ENCODE peak calls at places on chromosome 13, in ten cellular contexts. One of them, this sample, is unnamed.
A peak's percentile ranks its signal among the peaks of the same experiment; 100 is the strongest.

GRCh38 chr13:60654405-60654804 is 257.4 kb downstream of the TDRD3 start:
- DNase-seq in A549: peak; percentile 6
- DNase-seq in NCI-H1105 treated with DMSO at 0.1 percent for 48 hours: peak; percentile 47
- DNase-seq in midbrain: peak; percentile 40
- DNase-seq in activated naive CD8-positive, alpha-beta T cell treated with anti-CD3 and anti-CD28 coated beads for 36 hours: no peak
- DNase-seq in glutamatergic neuron: peak; percentile 39
- DNase-seq in stimulated activated CD4-positive, alpha-beta T cell treated with anti-CD3 and anti-CD28 coated beads, Interleukin-2, amount 100 ng/mL, for 24 hours: no peak
- DNase-seq in stimulated activated CD8-positive, alpha-beta memory T cell treated with anti-CD3 and anti-CD28 coated beads, Interleukin-4, amount 100 ng/mL, for 48 hours: no peak
- DNase-seq in heart right ventricle: peak; percentile 25
- DNase-seq in thoracic aorta: no peak
- DNase-seq in this sample: peak; percentile 58

GRCh38 chr13:110442946-110443632 is 118.4 kb downstream of the RAB20 start:
- DNase-seq in heart right ventricle: no peak
- DNase-seq in midbrain: no peak
- DNase-seq in activated naive CD8-positive, alpha-beta T cell treated with anti-CD3 and anti-CD28 coated beads for 36 hours: no peak
- DNase-seq in stimulated activated CD8-positive, alpha-beta memory T cell treated with anti-CD3 and anti-CD28 coated beads, Interleukin-4, amount 100 ng/mL, for 48 hours: no peak
- DNase-seq in A549: no peak
- DNase-seq in glutamatergic neuron: no peak
- DNase-seq in stimulated activated CD4-positive, alpha-beta T cell treated with anti-CD3 and anti-CD28 coated beads, Interleukin-2, amount 100 ng/mL, for 24 hours: no peak
- DNase-seq in NCI-H1105 treated with DMSO at 0.1 percent for 48 hours: no peak
- DNase-seq in thoracic aorta: no peak
- DNase-seq in this sample: no peak

GRCh38 chr13:78168981-78169380 is 250.3 kb upstream of the EDNRB start:
- DNase-seq in activated naive CD8-positive, alpha-beta T cell treated with anti-CD3 and anti-CD28 coated beads for 36 hours: no peak
- DNase-seq in glutamatergic neuron: no peak
- DNase-seq in stimulated activated CD4-positive, alpha-beta T cell treated with anti-CD3 and anti-CD28 coated beads, Interleukin-2, amount 100 ng/mL, for 24 hours: no peak
- DNase-seq in stimulated activated CD8-positive, alpha-beta memory T cell treated with anti-CD3 and anti-CD28 coated beads, Interleukin-4, amount 100 ng/mL, for 48 hours: no peak
- DNase-seq in heart right ventricle: no peak
- DNase-seq in midbrain: no peak
- DNase-seq in A549: no peak
- DNase-seq in NCI-H1105 treated with DMSO at 0.1 percent for 48 hours: no peak
- DNase-seq in thoracic aorta: no peak
- DNase-seq in this sample: no peak

GRCh38 chr13:44908266-44908665 is 81.0 kb downstream of the NUFIP1 start:
- DNase-seq in midbrain: no peak
- DNase-seq in NCI-H1105 treated with DMSO at 0.1 percent for 48 hours: no peak
- DNase-seq in heart right ventricle: no peak
- DNase-seq in stimulated activated CD4-positive, alpha-beta T cell treated with anti-CD3 and anti-CD28 coated beads, Interleukin-2, amount 100 ng/mL, for 24 hours: no peak
- DNase-seq in activated naive CD8-positive, alpha-beta T cell treated with anti-CD3 and anti-CD28 coated beads for 36 hours: no peak
- DNase-seq in thoracic aorta: no peak
- DNase-seq in A549: no peak
- DNase-seq in glutamatergic neuron: no peak
- DNase-seq in stimulated activated CD8-positive, alpha-beta memory T cell treated with anti-CD3 and anti-CD28 coated beads, Interleukin-4, amount 100 ng/mL, for 48 hours: no peak
- DNase-seq in this sample: no peak

GRCh38 chr13:21979156-21979819 is 308.4 kb downstream of the FGF9 start:
- DNase-seq in activated naive CD8-positive, alpha-beta T cell treated with anti-CD3 and anti-CD28 coated beads for 36 hours: no peak
- DNase-seq in thoracic aorta: no peak
- DNase-seq in NCI-H1105 treated with DMSO at 0.1 percent for 48 hours: no peak
- DNase-seq in stimulated activated CD4-positive, alpha-beta T cell treated with anti-CD3 and anti-CD28 coated beads, Interleukin-2, amount 100 ng/mL, for 24 hours: no peak
- DNase-seq in heart right ventricle: no peak
- DNase-seq in glutamatergic neuron: no peak
- DNase-seq in A549: no peak
- DNase-seq in stimulated activated CD8-positive, alpha-beta memory T cell treated with anti-CD3 and anti-CD28 coated beads, Interleukin-4, amount 100 ng/mL, for 48 hours: no peak
- DNase-seq in midbrain: no peak
- DNase-seq in this sample: no peak

GRCh38 chr13:40494932-40495619 is 171.4 kb downstream of the FOXO1 start:
- DNase-seq in stimulated activated CD4-positive, alpha-beta T cell treated with anti-CD3 and anti-CD28 coated beads, Interleukin-2, amount 100 ng/mL, for 24 hours: no peak
- DNase-seq in heart right ventricle: no peak
- DNase-seq in activated naive CD8-positive, alpha-beta T cell treated with anti-CD3 and anti-CD28 coated beads for 36 hours: no peak
- DNase-seq in glutamatergic neuron: no peak
- DNase-seq in stimulated activated CD8-positive, alpha-beta memory T cell treated with anti-CD3 and anti-CD28 coated beads, Interleukin-4, amount 100 ng/mL, for 48 hours: peak; percentile 17
- DNase-seq in midbrain: no peak
- DNase-seq in A549: no peak
- DNase-seq in thoracic aorta: no peak
- DNase-seq in NCI-H1105 treated with DMSO at 0.1 percent for 48 hours: no peak
- DNase-seq in this sample: no peak

GRCh38 chr13:26561636-26562537 is 4.4 kb downstream of the WASF3 start:
- DNase-seq in stimulated activated CD8-positive, alpha-beta memory T cell treated with anti-CD3 and anti-CD28 coated beads, Interleukin-4, amount 100 ng/mL, for 48 hours: no peak
- DNase-seq in activated naive CD8-positive, alpha-beta T cell treated with anti-CD3 and anti-CD28 coated beads for 36 hours: no peak
- DNase-seq in A549: no peak
- DNase-seq in thoracic aorta: no peak
- DNase-seq in glutamatergic neuron: peak; percentile 21
- DNase-seq in heart right ventricle: no peak
- DNase-seq in NCI-H1105 treated with DMSO at 0.1 percent for 48 hours: no peak
- DNase-seq in stimulated activated CD4-positive, alpha-beta T cell treated with anti-CD3 and anti-CD28 coated beads, Interleukin-2, amount 100 ng/mL, for 24 hours: no peak
- DNase-seq in midbrain: no peak
- DNase-seq in this sample: no peak

GRCh38 chr13:50229935-50230334 is 214.7 kb downstream of the KCNRG start:
- DNase-seq in stimulated activated CD4-positive, alpha-beta T cell treated with anti-CD3 and anti-CD28 coated beads, Interleukin-2, amount 100 ng/mL, for 24 hours: no peak
- DNase-seq in activated naive CD8-positive, alpha-beta T cell treated with anti-CD3 and anti-CD28 coated beads for 36 hours: no peak
- DNase-seq in glutamatergic neuron: no peak
- DNase-seq in stimulated activated CD8-positive, alpha-beta memory T cell treated with anti-CD3 and anti-CD28 coated beads, Interleukin-4, amount 100 ng/mL, for 48 hours: no peak
- DNase-seq in heart right ventricle: no peak
- DNase-seq in midbrain: no peak
- DNase-seq in thoracic aorta: no peak
- DNase-seq in A549: no peak
- DNase-seq in NCI-H1105 treated with DMSO at 0.1 percent for 48 hours: no peak
- DNase-seq in this sample: no peak

GRCh38 chr13:113836917-113837553 is 26.8 kb downstream of the GAS6 start:
- DNase-seq in NCI-H1105 treated with DMSO at 0.1 percent for 48 hours: peak; percentile 79
- DNase-seq in stimulated activated CD4-positive, alpha-beta T cell treated with anti-CD3 and anti-CD28 coated beads, Interleukin-2, amount 100 ng/mL, for 24 hours: no peak
- DNase-seq in activated naive CD8-positive, alpha-beta T cell treated with anti-CD3 and anti-CD28 coated beads for 36 hours: no peak
- DNase-seq in heart right ventricle: peak; percentile 64
- DNase-seq in thoracic aorta: no peak
- DNase-seq in stimulated activated CD8-positive, alpha-beta memory T cell treated with anti-CD3 and anti-CD28 coated beads, Interleukin-4, amount 100 ng/mL, for 48 hours: no peak
- DNase-seq in glutamatergic neuron: peak; percentile 21
- DNase-seq in midbrain: no peak
- DNase-seq in A549: peak; percentile 92
- DNase-seq in this sample: peak; percentile 80

GRCh38 chr13:111255228-111255790 is 65.1 kb upstream of the TEX29 start:
- DNase-seq in stimulated activated CD8-positive, alpha-beta memory T cell treated with anti-CD3 and anti-CD28 coated beads, Interleukin-4, amount 100 ng/mL, for 48 hours: no peak
- DNase-seq in NCI-H1105 treated with DMSO at 0.1 percent for 48 hours: no peak
- DNase-seq in midbrain: no peak
- DNase-seq in A549: no peak
- DNase-seq in heart right ventricle: no peak
- DNase-seq in glutamatergic neuron: no peak
- DNase-seq in thoracic aorta: no peak
- DNase-seq in activated naive CD8-positive, alpha-beta T cell treated with anti-CD3 and anti-CD28 coated beads for 36 hours: no peak
- DNase-seq in stimulated activated CD4-positive, alpha-beta T cell treated with anti-CD3 and anti-CD28 coated beads, Interleukin-2, amount 100 ng/mL, for 24 hours: no peak
- DNase-seq in this sample: no peak

GRCh38 chr13:111909501-111909900 is 157.4 kb upstream of the SOX1 start:
- DNase-seq in stimulated activated CD4-positive, alpha-beta T cell treated with anti-CD3 and anti-CD28 coated beads, Interleukin-2, amount 100 ng/mL, for 24 hours: no peak
- DNase-seq in stimulated activated CD8-positive, alpha-beta memory T cell treated with anti-CD3 and anti-CD28 coated beads, Interleukin-4, amount 100 ng/mL, for 48 hours: no peak
- DNase-seq in A549: no peak
- DNase-seq in thoracic aorta: no peak
- DNase-seq in activated naive CD8-positive, alpha-beta T cell treated with anti-CD3 and anti-CD28 coated beads for 36 hours: no peak
- DNase-seq in midbrain: no peak
- DNase-seq in heart right ventricle: no peak
- DNase-seq in glutamatergic neuron: no peak
- DNase-seq in NCI-H1105 treated with DMSO at 0.1 percent for 48 hours: no peak
- DNase-seq in this sample: no peak

GRCh38 chr13:22517544-22517943 is 663.2 kb upstream of the SGCG start:
- DNase-seq in NCI-H1105 treated with DMSO at 0.1 percent for 48 hours: peak; percentile 90
- DNase-seq in stimulated activated CD4-positive, alpha-beta T cell treated with anti-CD3 and anti-CD28 coated beads, Interleukin-2, amount 100 ng/mL, for 24 hours: no peak
- DNase-seq in stimulated activated CD8-positive, alpha-beta memory T cell treated with anti-CD3 and anti-CD28 coated beads, Interleukin-4, amount 100 ng/mL, for 48 hours: no peak
- DNase-seq in A549: no peak
- DNase-seq in thoracic aorta: no peak
- DNase-seq in activated naive CD8-positive, alpha-beta T cell treated with anti-CD3 and anti-CD28 coated beads for 36 hours: no peak
- DNase-seq in midbrain: no peak
- DNase-seq in glutamatergic neuron: no peak
- DNase-seq in heart right ventricle: no peak
- DNase-seq in this sample: no peak

GRCh38 chr13:95588721-95589120 is 36.2 kb downstream of the CLDN10 start:
- DNase-seq in stimulated activated CD8-positive, alpha-beta memory T cell treated with anti-CD3 and anti-CD28 coated beads, Interleukin-4, amount 100 ng/mL, for 48 hours: no peak
- DNase-seq in glutamatergic neuron: no peak
- DNase-seq in thoracic aorta: no peak
- DNase-seq in NCI-H1105 treated with DMSO at 0.1 percent for 48 hours: no peak
- DNase-seq in A549: no peak
- DNase-seq in activated naive CD8-positive, alpha-beta T cell treated with anti-CD3 and anti-CD28 coated beads for 36 hours: no peak
- DNase-seq in midbrain: no peak
- DNase-seq in heart right ventricle: no peak
- DNase-seq in stimulated activated CD4-positive, alpha-beta T cell treated with anti-CD3 and anti-CD28 coated beads, Interleukin-2, amount 100 ng/mL, for 24 hours: no peak
- DNase-seq in this sample: no peak

GRCh38 chr13:97353927-97354326 is 80.0 kb upstream of the RAP2A start:
- DNase-seq in stimulated activated CD4-positive, alpha-beta T cell treated with anti-CD3 and anti-CD28 coated beads, Interleukin-2, amount 100 ng/mL, for 24 hours: no peak
- DNase-seq in heart right ventricle: no peak
- DNase-seq in activated naive CD8-positive, alpha-beta T cell treated with anti-CD3 and anti-CD28 coated beads for 36 hours: no peak
- DNase-seq in A549: no peak
- DNase-seq in thoracic aorta: no peak
- DNase-seq in glutamatergic neuron: no peak
- DNase-seq in midbrain: no peak
- DNase-seq in NCI-H1105 treated with DMSO at 0.1 percent for 48 hours: no peak
- DNase-seq in stimulated activated CD8-positive, alpha-beta memory T cell treated with anti-CD3 and anti-CD28 coated beads, Interleukin-4, amount 100 ng/mL, for 48 hours: no peak
- DNase-seq in this sample: no peak